ENCODE peak calls at places on chromosome 22, in five cellular contexts. One of them, this sample, is unnamed. For H3K36me3, the result is how much of the 10 kb centered on the place peaks cover.

GRCh38 chr22:20160041-20160440 is 9.2 kb upstream of the CCDC188 start:
- DNase-seq in H1: no peak
- DNase-seq in IMR-90: no peak
- DNase-seq in mesenchymal stem cell: no peak
- DNase-seq in trophoblast cell: no peak
- DNase-seq in this sample: no peak

GRCh38 chr22:20242393-20243175 is 25.5 kb downstream of the RTN4R start:
- DNase-seq in H1: no peak
- DNase-seq in IMR-90: no peak
- DNase-seq in mesenchymal stem cell: no peak
- DNase-seq in trophoblast cell: no peak
- DNase-seq in this sample: no peak

GRCh38 chr22:50506611-50507420 is 686 bp downstream of the LMF2 start:
- DNase-seq in H1: peak
- DNase-seq in IMR-90: no peak
- DNase-seq in mesenchymal stem cell: peak
- DNase-seq in trophoblast cell: peak
- DNase-seq in this sample: no peak

GRCh38 chr22:36588285-36588684 is 59.3 kb upstream of the EIF3D start:
- DNase-seq in H1: no peak
- DNase-seq in IMR-90: no peak
- DNase-seq in mesenchymal stem cell: no peak
- DNase-seq in trophoblast cell: no peak
- DNase-seq in this sample: no peak

GRCh38 chr22:18970948-18971315 is 34.8 kb upstream of the PRODH start:
- DNase-seq in H1: no peak
- DNase-seq in IMR-90: no peak
- DNase-seq in mesenchymal stem cell: no peak
- DNase-seq in trophoblast cell: no peak
- DNase-seq in this sample: no peak

GRCh38 chr22:29044657-29045176 is 16.9 kb downstream of the C22orf31 start:
- DNase-seq in H1: no peak
- DNase-seq in IMR-90: peak
- DNase-seq in mesenchymal stem cell: peak
- DNase-seq in trophoblast cell: no peak
- DNase-seq in this sample: no peak

GRCh38 chr22:23696326-23696851 is 5.6 kb downstream of the RGL4 start:
- DNase-seq in H1: no peak
- DNase-seq in IMR-90: peak
- DNase-seq in mesenchymal stem cell: no peak
- DNase-seq in trophoblast cell: no peak
- DNase-seq in this sample: no peak

GRCh38 chr22:47540011-47540410 is 777.6 kb downstream of the TBC1D22A start:
- DNase-seq in H1: no peak
- DNase-seq in IMR-90: no peak
- DNase-seq in mesenchymal stem cell: no peak
- DNase-seq in trophoblast cell: no peak
- DNase-seq in this sample: no peak

GRCh38 chr22:50438305-50439275 is 36.2 kb downstream of the SBF1 start:
- DNase-seq in H1: no peak
- DNase-seq in IMR-90: no peak
- DNase-seq in mesenchymal stem cell: no peak
- DNase-seq in trophoblast cell: no peak
- DNase-seq in this sample: no peak

GRCh38 chr22:24894220-24894975 is 52.1 kb downstream of the LHFPL7 start:
- DNase-seq in H1: no peak
- DNase-seq in IMR-90: peak
- DNase-seq in mesenchymal stem cell: peak
- DNase-seq in trophoblast cell: peak
- DNase-seq in this sample: no peak

GRCh38 chr22:48084041-48084748 is 1321.7 kb downstream of the TBC1D22A start:
- DNase-seq in H1: no peak
- DNase-seq in IMR-90: no peak
- DNase-seq in mesenchymal stem cell: no peak
- DNase-seq in trophoblast cell: no peak
- DNase-seq in this sample: no peak

GRCh38 chr22:46373838-46374662 is 38.5 kb downstream of the TRMU start:
- DNase-seq in H1: no peak
- DNase-seq in IMR-90: no peak
- DNase-seq in mesenchymal stem cell: no peak
- DNase-seq in trophoblast cell: no peak
- DNase-seq in this sample: no peak

GRCh38 chr22:49967333-49968241 is 7.0 kb downstream of the PIM3 start:
- DNase-seq in H1: peak
- DNase-seq in IMR-90: no peak
- DNase-seq in mesenchymal stem cell: peak
- DNase-seq in trophoblast cell: no peak
- DNase-seq in this sample: no peak

GRCh38 chr22:20904008-20904979 is 12.9 kb upstream of the CRKL start:
- DNase-seq in H1: no peak
- DNase-seq in IMR-90: peak
- DNase-seq in mesenchymal stem cell: peak
- DNase-seq in trophoblast cell: peak
- DNase-seq in this sample: no peak

GRCh38 chr22:29073618-29074275 is 912 bp downstream of the KREMEN1 start:
- DNase-seq in H1: peak
- DNase-seq in IMR-90: no peak
- DNase-seq in mesenchymal stem cell: peak
- DNase-seq in trophoblast cell: peak
- DNase-seq in this sample: no peak

GRCh38 chr22:38414009-38414395 is 41.0 kb downstream of the KCNJ4 start:
- DNase-seq in H1: no peak
- DNase-seq in IMR-90: no peak
- DNase-seq in mesenchymal stem cell: no peak
- DNase-seq in trophoblast cell: no peak
- DNase-seq in this sample: no peak

GRCh38 chr22:37204045-37204655 is 8.1 kb downstream of the SSTR3 start:
- DNase-seq in H1: no peak
- DNase-seq in IMR-90: no peak
- DNase-seq in mesenchymal stem cell: no peak
- DNase-seq in trophoblast cell: no peak
- DNase-seq in this sample: no peak

GRCh38 chr22:25091449-25091848 is 108.2 kb upstream of the CRYBB3 start:
- DNase-seq in H1: no peak
- DNase-seq in IMR-90: no peak
- DNase-seq in mesenchymal stem cell: no peak
- DNase-seq in trophoblast cell: peak
- DNase-seq in this sample: no peak

GRCh38 chr22:23789121-23789520 is 2.4 kb downstream of the SMARCB1 start:
- DNase-seq in H1: no peak
- DNase-seq in IMR-90: no peak
- DNase-seq in mesenchymal stem cell: no peak
- DNase-seq in trophoblast cell: no peak
- DNase-seq in this sample: no peak

GRCh38 chr22:49853981-49854791 is 542 bp downstream of the ZBED4 start:
- DNase-seq in H1: peak
- DNase-seq in IMR-90: peak
- DNase-seq in mesenchymal stem cell: peak
- DNase-seq in trophoblast cell: peak
- DNase-seq in this sample: peak

GRCh38 chr22:50115693-50116092 is 25.9 kb downstream of the MOV10L1 start:
- DNase-seq in H1: no peak
- DNase-seq in IMR-90: peak
- DNase-seq in mesenchymal stem cell: no peak
- DNase-seq in trophoblast cell: no peak
- DNase-seq in this sample: no peak

GRCh38 chr22:46653596-46653995 is 33.4 kb downstream of the GRAMD4 start:
- DNase-seq in H1: no peak
- DNase-seq in IMR-90: no peak
- DNase-seq in mesenchymal stem cell: no peak
- DNase-seq in trophoblast cell: no peak
- DNase-seq in this sample: no peak

GRCh38 chr22:44664149-44664548 is 37.9 kb upstream of the PRR5 start:
- DNase-seq in H1: no peak
- DNase-seq in IMR-90: peak
- DNase-seq in mesenchymal stem cell: peak
- DNase-seq in trophoblast cell: no peak
- DNase-seq in this sample: no peak

GRCh38 chr22:23270798-23271596 is 90.7 kb downstream of the BCR start:
- DNase-seq in H1: no peak
- DNase-seq in IMR-90: no peak
- DNase-seq in mesenchymal stem cell: no peak
- DNase-seq in trophoblast cell: no peak
- DNase-seq in this sample: no peak

GRCh38 chr22:32862936-32863661 is 61.6 kb downstream of the TIMP3 start:
- DNase-seq in H1: no peak
- DNase-seq in IMR-90: no peak
- DNase-seq in mesenchymal stem cell: peak
- DNase-seq in trophoblast cell: peak
- DNase-seq in this sample: no peak

GRCh38 chr22:22886546-22886945 is 1.1 kb upstream of the IGLL5 start:
- DNase-seq in H1: no peak
- DNase-seq in IMR-90: no peak
- DNase-seq in mesenchymal stem cell: no peak
- DNase-seq in trophoblast cell: no peak
- DNase-seq in this sample: no peak

GRCh38 chr22:48415535-48415934 is 1412.1 kb downstream of the BRD1 start:
- DNase-seq in H1: no peak
- DNase-seq in IMR-90: no peak
- DNase-seq in mesenchymal stem cell: no peak
- DNase-seq in trophoblast cell: no peak
- DNase-seq in this sample: no peak

GRCh38 chr22:46627806-46628482 is 7.8 kb downstream of the GRAMD4 start:
- DNase-seq in H1: no peak
- DNase-seq in IMR-90: no peak
- DNase-seq in mesenchymal stem cell: no peak
- DNase-seq in trophoblast cell: no peak
- DNase-seq in this sample: no peak

GRCh38 chr22:39469681-39470461 is 13.1 kb downstream of the MGAT3 start:
- DNase-seq in H1: no peak
- DNase-seq in IMR-90: no peak
- DNase-seq in mesenchymal stem cell: no peak
- DNase-seq in trophoblast cell: no peak
- DNase-seq in this sample: no peak
- H3K14ac ChIP-seq in H1: no peak
- H3K14ac ChIP-seq in IMR-90: no peak
- H3K14ac ChIP-seq in mesenchymal stem cell: peak
- H3K14ac ChIP-seq in trophoblast cell: peak
- H3K14ac ChIP-seq in this sample: peak

GRCh38 chr22:35407352-35407751 is 7.4 kb downstream of the MCM5 start:
- DNase-seq in H1: no peak
- DNase-seq in IMR-90: no peak
- DNase-seq in mesenchymal stem cell: no peak
- DNase-seq in trophoblast cell: no peak
- DNase-seq in this sample: no peak

GRCh38 chr22:35413624-35414023 is 13.7 kb downstream of the MCM5 start:
- DNase-seq in H1: no peak
- DNase-seq in IMR-90: no peak
- DNase-seq in mesenchymal stem cell: no peak
- DNase-seq in trophoblast cell: no peak
- DNase-seq in this sample: no peak

GRCh38 chr22:35411112-35411511 is 11.2 kb downstream of the MCM5 start:
- DNase-seq in H1: no peak
- DNase-seq in IMR-90: no peak
- DNase-seq in mesenchymal stem cell: no peak
- DNase-seq in trophoblast cell: no peak
- DNase-seq in this sample: no peak

GRCh38 chr22:35409783-35410662 is 10.1 kb downstream of the MCM5 start:
- DNase-seq in H1: no peak
- DNase-seq in IMR-90: no peak
- DNase-seq in mesenchymal stem cell: no peak
- DNase-seq in trophoblast cell: peak
- DNase-seq in this sample: no peak

DNA sequence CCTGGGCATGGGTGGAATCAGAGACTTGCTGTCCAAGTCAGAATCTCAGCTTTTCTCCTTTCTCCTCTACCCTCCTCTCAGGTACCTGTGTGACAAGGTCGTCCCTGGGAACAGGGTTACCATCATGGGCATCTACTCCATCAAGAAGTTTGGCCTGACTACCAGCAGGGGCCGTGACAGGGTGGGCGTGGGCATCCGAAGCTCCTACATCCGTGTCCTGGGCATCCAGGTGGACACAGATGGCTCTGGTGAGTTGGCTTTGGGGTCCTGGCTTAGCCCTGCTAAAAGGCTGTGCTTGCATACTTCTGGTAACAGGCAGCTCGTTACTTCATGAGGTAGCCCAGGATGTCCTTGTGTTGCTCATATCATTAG is 10.7 kb downstream of the MCM5 start:
- DNase-seq in H1: no peak
- DNase-seq in IMR-90: no peak
- DNase-seq in mesenchymal stem cell: no peak
- DNase-seq in trophoblast cell: no peak
- DNase-seq in this sample: no peak
- H2BK5ac ChIP-seq in H1: no peak
- H2BK5ac ChIP-seq in IMR-90: no peak
- H2BK5ac ChIP-seq in mesenchymal stem cell: no peak
- H2BK5ac ChIP-seq in trophoblast cell: no peak
- H2BK5ac ChIP-seq in this sample: peak

GRCh38 chr22:30416403-30416802 is 9.2 kb upstream of the MTFP1 start:
- DNase-seq in H1: no peak
- DNase-seq in IMR-90: peak
- DNase-seq in mesenchymal stem cell: no peak
- DNase-seq in trophoblast cell: no peak
- DNase-seq in this sample: no peak

GRCh38 chr22:30416843-30417242 is 8.7 kb upstream of the MTFP1 start:
- DNase-seq in H1: no peak
- DNase-seq in IMR-90: no peak
- DNase-seq in mesenchymal stem cell: no peak
- DNase-seq in trophoblast cell: no peak
- DNase-seq in this sample: no peak

GRCh38 chr22:30413745-30414524 is 11.6 kb upstream of the MTFP1 start:
- DNase-seq in H1: no peak
- DNase-seq in IMR-90: no peak
- DNase-seq in mesenchymal stem cell: no peak
- DNase-seq in trophoblast cell: no peak
- DNase-seq in this sample: no peak

GRCh38 chr22:30413001-30413400 is 12.6 kb upstream of the MTFP1 start:
- DNase-seq in H1: no peak
- DNase-seq in IMR-90: no peak
- DNase-seq in mesenchymal stem cell: no peak
- DNase-seq in trophoblast cell: no peak
- DNase-seq in this sample: no peak

DNA sequence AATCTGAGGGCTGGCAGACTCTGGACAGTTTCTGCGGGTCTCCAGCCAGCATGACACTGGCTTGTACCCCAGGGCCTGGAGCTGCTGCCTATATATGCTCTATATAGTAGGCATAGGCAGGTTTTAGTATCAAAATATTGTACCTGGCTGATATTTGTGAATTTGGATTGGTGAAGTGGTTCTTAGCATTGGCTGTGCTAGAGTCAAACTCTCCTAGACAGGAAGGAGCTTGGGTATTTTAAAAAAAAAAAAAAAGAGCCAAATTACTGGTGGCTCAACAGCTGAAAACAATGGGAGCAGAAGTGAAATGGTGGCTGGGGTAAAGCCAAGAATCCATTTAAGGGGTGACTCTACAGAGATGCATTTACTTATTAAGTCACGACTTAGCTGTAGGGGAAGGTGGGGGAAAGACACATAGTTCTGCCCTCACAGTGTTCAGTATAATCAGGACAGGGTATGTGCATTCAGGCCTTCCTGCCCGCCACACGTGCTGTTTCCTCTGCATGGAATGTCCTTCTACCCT is 11.0 kb upstream of the MTFP1 start:
- DNase-seq in H1: no peak
- DNase-seq in IMR-90: no peak
- DNase-seq in mesenchymal stem cell: no peak
- DNase-seq in trophoblast cell: no peak
- DNase-seq in this sample: no peak
- H3K36me3 ChIP-seq in H1: under half
- H3K36me3 ChIP-seq in IMR-90: half or more
- H3K36me3 ChIP-seq in mesenchymal stem cell: half or more
- H3K36me3 ChIP-seq in trophoblast cell: under half
- H3K36me3 ChIP-seq in this sample: under half

GRCh38 chr22:17265649-17266248 is 46.5 kb upstream of the ADA2 start:
- DNase-seq in H1: no peak
- DNase-seq in IMR-90: no peak
- DNase-seq in mesenchymal stem cell: no peak
- DNase-seq in trophoblast cell: no peak
- DNase-seq in this sample: no peak
- H3K14ac ChIP-seq in H1: no peak
- H3K14ac ChIP-seq in IMR-90: no peak
- H3K14ac ChIP-seq in mesenchymal stem cell: no peak
- H3K14ac ChIP-seq in trophoblast cell: no peak
- H3K14ac ChIP-seq in this sample: no peak

This sample was measured in neuronal stem cell.